ENCODE peak calls at places on chromosomes 1 and 21, in five cellular contexts. S is T-cell, W is progenitor cell of endocrine pancreas, X is mammary epithelial cell, O is astrocyte of the cerebellum. V is an unnamed sample.

GRCh38 chr1:54356680-54357147 is 49.5 kb downstream of the SSBP3 start:
- DNase-seq in S (peak; percentile 61), W (no peak), X (no peak), O (no peak), V (no peak)

GRCh38 chr1:106080608-106081325 is 975.7 kb upstream of the PRMT6 start:
- DNase-seq in S (no peak), W (no peak), X (no peak), O (no peak), V (no peak)

GRCh38 chr1:183331095-183331742 is 87.0 kb downstream of the NMNAT2 start:
- DNase-seq in S (no peak), W (no peak), X (no peak), O (no peak), V (no peak)

GRCh38 chr1:156247460-156248322 is at the start of gene PAQR6:
- DNase-seq in S (no peak), W (no peak), X (no peak), O (no peak), V (no peak)

GRCh38 chr21:17536381-17536780 is 23.5 kb downstream of the CXADR start:
- DNase-seq in S (no peak), W (no peak), X (no peak), O (no peak), V (no peak)

GRCh38 chr21:42094811-42095210 is 23.7 kb downstream of the UMODL1 start:
- DNase-seq in S (no peak), W (no peak), X (no peak), O (no peak), V (no peak)

GRCh38 chr1:28966617-28967016 is 52.2 kb downstream of the EPB41 start:
- DNase-seq in S (no peak), W (no peak), X (no peak), O (no peak), V (no peak)

GRCh38 chr1:180213401-180214177 is 16.5 kb upstream of the LHX4 start:
- DNase-seq in S (no peak), W (no peak), X (peak; percentile 10), O (no peak), V (peak; percentile 45)

GRCh38 chr1:228295981-228296380 is 88.1 kb downstream of the OBSCN start:
- DNase-seq in S (no peak), W (no peak), X (no peak), O (no peak), V (no peak)

GRCh38 chr1:16152521-16153087 is 3.3 kb downstream of the EPHA2 start:
- DNase-seq in S (no peak), W (no peak), X (no peak), O (no peak), V (peak; percentile 63)

V was measured in lung microvascular endothelial cell.